ENCODE peak calls at places on chromosomes 1 and 21, in ten cellular contexts. E is effector memory CD8-positive, alpha-beta T cell; N is WTC11; T is NCI-H774; X is stimulated activated CD4-positive, alpha-beta T cell treated with anti-CD3 and anti-CD28 coated beads, Interleukin-15, amount 100 ng/mL, for 1 hour; O is mucosa of gallbladder; C is T-helper 2 cell; A is stimulated activated CD8-positive, alpha-beta memory T cell treated with anti-CD3 and anti-CD28 coated beads, Interleukin-12 subunit alpha, Interleukin-12 subunit beta, amount 100 ng/mL, for 1 hour; L is HEK293T; D is pancreas. P is an unnamed sample.

GRCh38 chr1:156821801-156822200 is 5.2 kb upstream of the SH2D2A start:
- DNase-seq in E (no peak), N (no peak), T (no peak), X (no peak), O (no peak), C (no peak), A (no peak), L (no peak), D (no peak), P (no peak)

GRCh38 chr21:45200031-45200430 is 87.7 kb downstream of the POFUT2 start:
- DNase-seq in E (no peak), N (no peak), T (no peak), X (no peak), O (no peak), C (no peak), A (no peak), L (no peak), D (no peak), P (no peak)

GRCh38 chr1:180358649-180359048 is 128.6 kb downstream of the LHX4 start:
- DNase-seq in E (no peak), N (no peak), T (peak), X (no peak), O (no peak), C (no peak), A (no peak), L (no peak), D (no peak), P (no peak)

GRCh38 chr1:89089962-89090361 is 25.0 kb upstream of the GBP1 start:
- DNase-seq in E (no peak), N (no peak), T (no peak), X (no peak), O (no peak), C (no peak), A (no peak), L (no peak), D (no peak), P (no peak)

GRCh38 chr1:1954831-1955441 is 35.9 kb upstream of the TMEM52 start:
- DNase-seq in E (peak), N (peak), T (no peak), X (no peak), O (no peak), C (no peak), A (no peak), L (peak), D (no peak), P (no peak)

GRCh38 chr1:203264052-203264501 is 34.6 kb upstream of the CHIT1 start:
- DNase-seq in E (no peak), N (no peak), T (no peak), X (no peak), O (no peak), C (no peak), A (no peak), L (no peak), D (no peak), P (no peak)

GRCh38 chr1:202208458-202208857 is 14.9 kb downstream of the LGR6 start:
- DNase-seq in E (no peak), N (no peak), T (no peak), X (no peak), O (no peak), C (no peak), A (no peak), L (no peak), D (no peak), P (no peak)

GRCh38 chr1:32353886-32354570 is 8.3 kb downstream of the FAM229A start:
- DNase-seq in E (no peak), N (no peak), T (no peak), X (no peak), O (peak), C (no peak), A (no peak), L (no peak), D (no peak), P (peak)

GRCh38 chr1:211305044-211305443 is 21.6 kb upstream of the TRAF5 start:
- DNase-seq in E (no peak), N (no peak), T (no peak), X (no peak), O (no peak), C (no peak), A (no peak), L (peak), D (no peak), P (no peak)

GRCh38 chr1:58497499-58497898 is 49.0 kb downstream of the OMA1 start:
- DNase-seq in E (no peak), N (no peak), T (no peak), X (no peak), O (no peak), C (no peak), A (no peak), L (no peak), D (no peak), P (no peak)

GRCh38 chr1:110211503-110212164 is 1.5 kb downstream of the KCNC4 start:
- DNase-seq in E (no peak), N (no peak), T (no peak), X (peak), O (no peak), C (peak), A (no peak), L (no peak), D (no peak), P (no peak)

GRCh38 chr1:51237714-51238403 is 1.8 kb downstream of the RNF11 start:
- DNase-seq in E (no peak), N (no peak), T (no peak), X (no peak), O (no peak), C (no peak), A (no peak), L (no peak), D (no peak), P (no peak)

GRCh38 chr1:207826557-207827487 is 75.0 kb downstream of the CD46 start:
- DNase-seq in E (no peak), N (no peak), T (no peak), X (no peak), O (peak), C (no peak), A (no peak), L (no peak), D (peak), P (no peak)

P was measured in endothelial cell.